ENCODE peak calls at places on chromosomes 6 and 20, in ten cellular contexts. V, I, E, B, S, W, R, A, M and G are unnamed samples.
A peak's percentile ranks its signal among the peaks of the same experiment; 100 is the strongest.

GRCh38 chr6:74731204-74731603 is 474.6 kb downstream of the COL12A1 start:
- DNase-seq in B (no peak), A (peak; percentile 22), S (no peak), W (no peak), I (no peak), R (peak; percentile 57), M (no peak), E (no peak), V (peak; percentile 73), G (no peak)

GRCh38 chr20:13613917-13614316 is 24.8 kb downstream of the TASP1 start:
- DNase-seq in A (no peak), W (no peak), S (no peak), R (peak; percentile 60), B (no peak), M (no peak), E (no peak), I (no peak), V (no peak), G (no peak)

GRCh38 chr6:114569643-114570042 is 226.8 kb upstream of the HS3ST5 start:
- DNase-seq in S (no peak), I (no peak), B (no peak), W (no peak), R (no peak), M (no peak), E (no peak), A (no peak), V (no peak), G (no peak)

GRCh38 chr20:7742479-7742878 is 197.8 kb downstream of the HAO1 start:
- DNase-seq in V (peak; percentile 64), B (no peak), M (no peak), S (no peak), A (peak; percentile 43), E (peak; percentile 21), W (no peak), R (peak; percentile 82), I (no peak), G (no peak)

GRCh38 chr20:54184920-54185626 is 11.3 kb upstream of the CYP24A1 start:
- DNase-seq in B (no peak), A (no peak), I (no peak), R (no peak), W (no peak), S (no peak), E (no peak), M (no peak), V (no peak), G (no peak)

GRCh38 chr20:8331740-8332412 is 199.8 kb downstream of the PLCB1 start:
- DNase-seq in B (no peak), V (peak; percentile 66), M (no peak), R (peak; percentile 81), E (peak; percentile 35), W (no peak), I (peak; percentile 71), S (no peak), A (peak; percentile 2), G (no peak)

GRCh38 chr6:26216015-26216885 is 129.0 kb downstream of the HFE start:
- DNase-seq in M (peak; percentile 58), E (no peak), I (peak; percentile 91), V (peak; percentile 99), W (peak; percentile 80), A (peak; percentile 64), B (peak; percentile 62), R (peak; percentile 100), S (peak; percentile 87), G (no peak)

GRCh38 chr20:34974246-34974645 is 18.6 kb downstream of the MYH7B start:
- DNase-seq in W (no peak), I (peak; percentile 12), A (no peak), V (no peak), E (no peak), S (no peak), M (no peak), B (no peak), R (no peak), G (no peak)

GRCh38 chr6:168865522-168865921 is 388.1 kb downstream of the THBS2 start:
- DNase-seq in R (no peak), A (no peak), E (no peak), I (no peak), W (no peak), S (no peak), M (no peak), V (no peak), B (no peak), G (no peak)

GRCh38 chr20:39070484-39071231 is 108.5 kb downstream of the DHX35 start:
- DNase-seq in B (no peak), A (no peak), R (peak; percentile 21), S (no peak), M (no peak), V (peak; percentile 60), E (no peak), I (no peak), W (no peak), G (no peak)

GRCh38 chr6:10451828-10452509 is 37.1 kb upstream of the TFAP2A start:
- DNase-seq in M (no peak), R (peak; percentile 85), V (peak; percentile 76), E (no peak), W (no peak), B (no peak), S (no peak), A (peak; percentile 82), I (no peak), G (no peak)

GRCh38 chr6:101396552-101397173 is 3.2 kb downstream of the GRIK2 start:
- DNase-seq in B (no peak), S (no peak), R (peak; percentile 73), E (peak; percentile 30), I (no peak), M (peak; percentile 26), W (no peak), A (peak; percentile 87), V (peak; percentile 65), G (peak; percentile 11)

GRCh38 chr6:9527679-9528286 is 887.1 kb downstream of the TFAP2A start:
- DNase-seq in B (no peak), E (no peak), I (no peak), S (no peak), R (peak; percentile 51), M (no peak), A (no peak), W (no peak), V (no peak), G (no peak)

GRCh38 chr6:48199502-48199901 is 88.5 kb upstream of the PTCHD4 start:
- DNase-seq in E (no peak), A (peak; percentile 51), M (no peak), I (no peak), W (no peak), S (no peak), V (no peak), R (no peak), B (no peak), G (no peak)